ENCODE peak calls at places on chromosome 4, in four cellular contexts. F, E, B and Z are unnamed samples.

GRCh38 chr4:76943790-76944189 is 5.8 kb upstream of the SEPTIN11 start:
- DNase-seq in F (no peak), E (no peak), B (no peak), Z (no peak)

GRCh38 chr4:181752516-181752915 is 490.7 kb upstream of the TENM3 start:
- DNase-seq in F (no peak), E (no peak), B (no peak), Z (no peak)

GRCh38 chr4:126753592-126753991 is 879.2 kb upstream of the INTU start:
- DNase-seq in F (no peak), E (no peak), B (no peak), Z (no peak)

GRCh38 chr4:151434183-151434860 is 25.3 kb downstream of the FHIP1A start:
- DNase-seq in F (no peak), E (no peak), B (no peak), Z (no peak)

GRCh38 chr4:182921608-182922007 is 4.4 kb upstream of the DCTD start:
- DNase-seq in F (no peak), E (no peak), B (no peak), Z (no peak)

GRCh38 chr4:164730705-164731393 is 23.1 kb upstream of the SMIM31 start:
- DNase-seq in F (no peak), E (no peak), B (no peak), Z (no peak)

GRCh38 chr4:139312552-139313332 is 10.5 kb upstream of the NDUFC1 start:
- DNase-seq in F (no peak), E (no peak), B (no peak), Z (no peak)

GRCh38 chr4:880684-881405 is 51.3 kb downstream of the GAK start:
- DNase-seq in F (no peak), E (no peak), B (no peak), Z (no peak)

GRCh38 chr4:70802923-70803605 is 36.6 kb downstream of the GRSF1 start:
- DNase-seq in F (no peak), E (no peak), B (no peak), Z (no peak)